ENCODE peak calls at places on chromosome 10, in nine cellular contexts. Q is A549, K is HCT116, O is psoas muscle, X is body of pancreas, N is GM23248, L is MM.1S, D is OCI-LY7, G is right cardiac atrium. B is an unnamed sample.
A peak's percentile ranks its signal among the peaks of the same experiment; 100 is the strongest.

GRCh38 chr10:72173635-72174296 is 42.0 kb upstream of the ANAPC16 start:
- DNase-seq in Q (peak; percentile 89), K (peak; percentile 27), N (peak; percentile 4), D (peak; percentile 9), O (no peak), G (no peak), X (no peak), L (no peak), B (no peak)

GRCh38 chr10:74643586-74643956 is 182.8 kb upstream of the KAT6B start:
- DNase-seq in O (no peak), K (no peak), G (no peak), L (no peak), N (no peak), D (no peak), Q (no peak), X (no peak), B (no peak)

GRCh38 chr10:122057841-122058240 is 68.9 kb downstream of the TACC2 start:
- DNase-seq in O (no peak), N (no peak), Q (no peak), L (no peak), D (no peak), K (no peak), G (no peak), X (no peak), B (no peak)

GRCh38 chr10:3877092-3878000 is 92.3 kb upstream of the KLF6 start:
- DNase-seq in K (no peak), N (peak; percentile 61), Q (no peak), X (no peak), L (no peak), O (no peak), G (no peak), D (no peak), B (no peak)

GRCh38 chr10:77245953-77246352 is 391.7 kb downstream of the KCNMA1 start:
- DNase-seq in X (no peak), L (no peak), O (no peak), N (peak; percentile 73), Q (no peak), D (no peak), K (no peak), G (no peak), B (no peak)

GRCh38 chr10:84665883-84666463 is 337.6 kb downstream of the CCSER2 start:
- DNase-seq in N (no peak), O (no peak), L (no peak), G (no peak), K (peak; percentile 21), D (peak; percentile 49), X (peak; percentile 30), Q (peak; percentile 20), B (no peak)

GRCh38 chr10:121910673-121911420 is 17.0 kb downstream of the ATE1 start:
- DNase-seq in X (no peak), L (no peak), D (no peak), K (no peak), G (no peak), N (peak; percentile 56), O (no peak), Q (peak; percentile 68), B (no peak)

GRCh38 chr10:77230194-77230593 is 407.4 kb downstream of the KCNMA1 start:
- DNase-seq in D (no peak), Q (peak; percentile 18), K (no peak), L (no peak), O (no peak), N (peak; percentile 74), X (no peak), G (no peak), B (no peak)

GRCh38 chr10:132753596-132753995 is 32.4 kb downstream of the NKX6-2 start:
- DNase-seq in O (no peak), K (no peak), Q (no peak), N (no peak), X (no peak), L (no peak), D (no peak), G (no peak), B (no peak)

GRCh38 chr10:125136087-125136486 is 24.3 kb downstream of the CTBP2 start:
- DNase-seq in X (peak; percentile 5), Q (no peak), N (no peak), O (no peak), D (no peak), K (no peak), L (no peak), G (no peak), B (no peak)

GRCh38 chr10:125134483-125134848 is 25.9 kb downstream of the CTBP2 start:
- DNase-seq in O (no peak), Q (no peak), G (no peak), K (no peak), L (no peak), D (no peak), X (peak; percentile 90), N (no peak), B (no peak)

GRCh38 chr10:125133706-125134482 is 26.5 kb downstream of the CTBP2 start:
- DNase-seq in D (no peak), X (peak; percentile 2), G (no peak), Q (no peak), N (no peak), L (no peak), K (no peak), O (no peak), B (no peak)

GRCh38 chr10:125135771-125136035 is 24.7 kb downstream of the CTBP2 start:
- DNase-seq in D (no peak), Q (no peak), G (no peak), X (peak; percentile 6), N (no peak), O (no peak), K (no peak), L (no peak), B (no peak)

GRCh38 chr10:125134916-125135770 is 25.2 kb downstream of the CTBP2 start:
- DNase-seq in X (peak; percentile 82), K (no peak), Q (no peak), G (no peak), O (no peak), N (no peak), D (no peak), L (no peak), B (no peak)
- H3K4me3 ChIP-seq in X (no peak overlapping the region), K (no peak overlapping the region), Q (no peak overlapping the region), G (no peak overlapping the region), O (no peak overlapping the region), N (no peak overlapping the region), D (no peak overlapping the region), L (no peak overlapping the region), B (no peak overlapping the region)

GRCh38 chr10:31133628-31134302 is 102.1 kb upstream of the ZNF438 start:
- DNase-seq in D (peak; percentile 24), N (peak; percentile 53), G (peak; percentile 96), X (peak; percentile 85), O (peak; percentile 92), L (peak; percentile 26), K (no peak), Q (no peak), B (peak; percentile 89)
- H3K27ac ChIP-seq in D (no peak overlapping the region), N (no peak overlapping the region), G (peak overlapping the region; percentile 95), X (peak overlapping the region; percentile 79), O (peak overlapping the region; percentile 95), L (no peak overlapping the region), K (no peak overlapping the region), Q (peak overlapping the region; percentile 35), B (peak overlapping the region; percentile 90)

GRCh38 chr10:28111712-28112111 is 112.8 kb upstream of the ODAD2 start:
- DNase-seq in D (no peak), G (no peak), O (no peak), L (no peak), X (no peak), K (peak; percentile 74), N (peak; percentile 79), Q (no peak), B (no peak)

GRCh38 chr10:28118985-28119628 is 120.2 kb upstream of the ODAD2 start:
- DNase-seq in L (no peak), K (no peak), Q (no peak), G (no peak), D (no peak), X (no peak), N (peak; percentile 17), O (no peak), B (no peak)

DNA sequence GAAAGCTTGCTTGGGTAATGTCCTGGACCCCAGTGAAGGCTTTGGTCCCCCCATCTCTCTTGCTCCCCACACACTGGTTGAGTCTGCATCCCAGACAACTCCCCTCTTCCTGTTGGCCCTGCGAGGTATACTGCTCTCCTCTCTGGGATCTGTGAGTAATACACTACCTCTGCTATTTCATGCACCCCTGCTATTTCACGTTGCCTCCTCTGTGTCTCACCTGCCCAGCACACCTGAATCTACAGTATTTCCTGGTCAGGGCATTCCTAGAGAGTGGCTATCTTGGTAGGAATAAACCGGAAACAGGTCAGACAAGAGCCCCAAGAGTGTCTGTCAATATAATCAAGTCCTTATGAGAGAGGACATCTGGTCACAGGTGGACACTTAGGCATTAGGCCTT is 114.3 kb upstream of the ODAD2 start:
- DNase-seq in N (no peak), D (no peak), X (no peak), O (no peak), G (no peak), K (no peak), Q (no peak), L (no peak), B (no peak)
- H3K4me3 ChIP-seq in N (no peak overlapping the region), D (no peak overlapping the region), X (no peak overlapping the region), O (no peak overlapping the region), G (no peak overlapping the region), K (no peak overlapping the region), Q (no peak overlapping the region), L (no peak overlapping the region), B (no peak overlapping the region)

DNA sequence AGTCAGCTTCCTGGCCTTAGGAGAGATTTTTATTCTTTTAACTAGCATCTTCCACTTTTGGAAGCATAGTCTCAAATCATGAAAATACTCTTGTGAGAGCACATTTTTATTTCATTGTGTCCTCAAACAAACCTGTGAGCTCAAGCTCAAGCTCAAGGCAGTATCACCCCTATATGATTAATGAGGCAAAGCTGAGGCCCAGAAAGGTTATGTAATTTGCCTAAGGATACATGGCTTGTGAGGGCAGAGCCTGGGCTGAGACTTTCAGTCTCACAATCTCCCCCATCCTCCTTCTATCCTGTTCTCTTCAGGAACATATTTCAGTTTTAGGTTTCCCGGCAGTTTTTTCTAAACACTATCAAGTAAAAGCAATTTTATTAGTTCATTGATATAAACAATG is 359.5 kb downstream of the PTEN start:
- DNase-seq in O (no peak), L (no peak), X (no peak), N (no peak), K (no peak), D (no peak), Q (no peak), G (no peak), B (no peak)
- H3K27ac ChIP-seq in O (no peak overlapping the region), L (no peak overlapping the region), X (no peak overlapping the region), N (no peak overlapping the region), K (no peak overlapping the region), D (no peak overlapping the region), Q (no peak overlapping the region), G (no peak overlapping the region), B (no peak overlapping the region)

GRCh38 chr10:108052981-108053380 is 888.5 kb upstream of the SORCS1 start:
- DNase-seq in X (no peak), L (no peak), Q (no peak), K (no peak), N (peak; percentile 81), D (no peak), G (no peak), O (no peak), B (no peak)
- H3K4me3 ChIP-seq in X (no peak overlapping the region), L (no peak overlapping the region), Q (no peak overlapping the region), K (no peak overlapping the region), N (no peak overlapping the region), D (no peak overlapping the region), G (no peak overlapping the region), O (no peak overlapping the region), B (no peak overlapping the region)

DNA sequence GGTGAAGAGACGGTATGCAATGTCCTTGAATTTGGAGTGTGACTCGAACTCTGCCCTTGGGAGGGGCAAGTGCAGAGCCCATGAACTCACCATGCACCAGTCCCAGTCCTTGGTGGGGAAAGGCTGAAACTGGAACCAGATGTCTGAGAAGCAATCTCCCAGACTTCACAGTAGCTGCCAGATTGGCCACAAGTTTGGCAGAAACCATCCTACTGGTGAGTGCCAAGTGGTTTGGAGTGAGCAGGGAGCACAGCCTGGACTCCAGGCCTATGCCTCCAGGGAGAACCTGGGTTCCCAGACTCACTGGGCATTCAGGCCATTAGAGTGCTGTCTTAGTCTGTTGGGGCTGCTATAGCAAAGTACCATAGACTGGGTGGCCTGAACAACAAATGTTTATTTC is 99.6 kb upstream of the LYZL1 start:
- DNase-seq in G (no peak), D (no peak), K (no peak), L (no peak), Q (no peak), N (peak; percentile 50), O (no peak), X (no peak), B (no peak)
- H3K27ac ChIP-seq in G (no peak overlapping the region), D (no peak overlapping the region), K (no peak overlapping the region), L (no peak overlapping the region), Q (no peak overlapping the region), N (no peak overlapping the region), O (no peak overlapping the region), X (no peak overlapping the region), B (no peak overlapping the region)